ENCODE peak calls at places on chromosomes 2 and 18, in five cellular contexts. R is progenitor cell of endocrine pancreas, M is RKO, K is amygdala, F is M059J. J is an unnamed sample.

GRCh38 chr2:72921866-72922265 is 4.5 kb downstream of the EMX1 start:
- DNase-seq in K (no peak), R (no peak), F (no peak), M (no peak), J (no peak)

GRCh38 chr2:168033966-168034365 is 213.4 kb downstream of the STK39 start:
- DNase-seq in K (no peak), F (no peak), M (no peak), R (no peak), J (no peak)

GRCh38 chr18:48921305-48922202 is 29.2 kb downstream of the SMAD7 start:
- DNase-seq in M (no peak), F (no peak), K (no peak), R (no peak), J (no peak)

GRCh38 chr18:49768051-49768391 is 45.3 kb downstream of the ACAA2 start:
- DNase-seq in M (peak; percentile 15), F (peak; percentile 70), K (peak; percentile 12), R (peak; percentile 44), J (peak; percentile 32)

GRCh38 chr2:18153741-18154140 is 275.3 kb downstream of the KCNS3 start:
- DNase-seq in M (no peak), K (no peak), R (no peak), F (no peak), J (no peak)

GRCh38 chr18:27540126-27540525 is 355.0 kb upstream of the CHST9 start:
- DNase-seq in K (no peak), M (no peak), R (no peak), F (no peak), J (no peak)

GRCh38 chr18:47969851-47970250 is 39.4 kb upstream of the SMAD2 start:
- DNase-seq in F (peak; percentile 88), M (no peak), R (no peak), K (no peak), J (no peak)

GRCh38 chr2:149860276-149860921 is 272.8 kb upstream of the MMADHC start:
- DNase-seq in F (peak; percentile 92), K (no peak), R (no peak), M (no peak), J (no peak)

GRCh38 chr2:173997779-173998178 is 32.6 kb upstream of the SP3 start:
- DNase-seq in K (no peak), R (no peak), M (no peak), F (no peak), J (no peak)

GRCh38 chr2:230008708-230009066 is 60.0 kb downstream of the SLC16A14 start:
- DNase-seq in K (no peak), M (no peak), F (no peak), R (no peak), J (no peak)

GRCh38 chr2:131419447-131419846 is 55.5 kb upstream of the RAB6D start:
- DNase-seq in R (no peak), F (no peak), K (no peak), M (no peak), J (no peak)

GRCh38 chr18:76407681-76408080 is 87.4 kb downstream of the ZNF516 start:
- DNase-seq in F (no peak), K (no peak), R (no peak), M (no peak), J (no peak)

GRCh38 chr2:120287183-120288015 is 34.7 kb downstream of the RALB start:
- DNase-seq in R (no peak), K (no peak), F (peak; percentile 94), M (peak; percentile 86), J (no peak)

GRCh38 chr2:83850071-83850725 is 608.9 kb downstream of the SUCLG1 start:
- DNase-seq in R (no peak), K (no peak), F (no peak), M (no peak), J (no peak)

GRCh38 chr18:10797882-10798281 is 272.1 kb downstream of the NAPG start:
- DNase-seq in K (no peak), F (no peak), R (no peak), M (no peak), J (no peak)

GRCh38 chr2:211396815-211397214 is 840.4 kb downstream of the CPS1 start:
- DNase-seq in M (no peak), K (no peak), F (no peak), R (no peak), J (no peak)

GRCh38 chr2:150188801-150189200 is 298.7 kb downstream of the RND3 start:
- DNase-seq in F (no peak), R (no peak), K (no peak), M (no peak), J (no peak)

GRCh38 chr2:85697716-85698115 is 3.6 kb downstream of the GNLY start:
- DNase-seq in M (no peak), K (no peak), R (no peak), F (no peak), J (no peak)

GRCh38 chr2:232645061-232645460 is 11.7 kb downstream of the EFHD1 start:
- DNase-seq in M (no peak), K (no peak), F (no peak), R (no peak), J (no peak)

GRCh38 chr2:157587576-157587975 is 41.1 kb downstream of the ACVR1C start:
- DNase-seq in K (no peak), M (no peak), R (no peak), F (no peak), J (no peak)

GRCh38 chr2:179694963-179695362 is 166.4 kb downstream of the ZNF385B start:
- DNase-seq in F (no peak), R (no peak), M (no peak), K (no peak), J (no peak)

GRCh38 chr2:120934891-120935338 is 199.2 kb downstream of the GLI2 start:
- DNase-seq in R (no peak), M (peak; percentile 75), K (no peak), F (peak; percentile 95), J (no peak)

GRCh38 chr18:58249677-58250076 is 205.7 kb downstream of the NEDD4L start:
- DNase-seq in F (no peak), K (no peak), M (no peak), R (no peak), J (no peak)

GRCh38 chr2:75276093-75277055 is 77.1 kb upstream of the TACR1 start:
- DNase-seq in K (no peak), M (peak; percentile 84), R (no peak), F (peak; percentile 75), J (no peak)

GRCh38 chr2:231955758-231956472 is 5.6 kb upstream of the DIS3L2 start:
- DNase-seq in R (no peak), F (no peak), M (no peak), K (no peak), J (no peak)

GRCh38 chr2:30257266-30258214 is 26.2 kb downstream of the LBH start:
- DNase-seq in R (no peak), K (no peak), M (no peak), F (no peak), J (no peak)

GRCh38 chr2:12675352-12675795 is 41.4 kb upstream of the TRIB2 start:
- DNase-seq in K (no peak), R (no peak), M (no peak), F (peak; percentile 53), J (no peak)

GRCh38 chr2:18378020-18378653 is 182.3 kb downstream of the RDH14 start:
- DNase-seq in F (peak; percentile 50), M (peak; percentile 52), R (peak; percentile 15), K (no peak), J (peak; percentile 76)

J was measured in SK-MEL-5.